ENCODE peak calls at places on chromosomes 3 and 15, in six cellular contexts. Q, F, Y, V, M and X are unnamed samples.

GRCh38 chr3:114093596-114093995 is 37.1 kb downstream of the QTRT2 start:
- DNase-seq in M (no peak), Q (no peak), F (peak), Y (peak), V (no peak), X (no peak)

GRCh38 chr15:57782731-57783130 is 76.2 kb downstream of the POLR2M start:
- DNase-seq in M (no peak), F (no peak), Y (no peak), Q (no peak), V (no peak), X (no peak)

GRCh38 chr3:187856567-187856966 is 111.3 kb upstream of the BCL6 start:
- DNase-seq in Q (no peak), Y (no peak), V (no peak), M (no peak), F (no peak), X (no peak)

GRCh38 chr15:89104172-89104564 is 15.9 kb downstream of the ABHD2 start:
- DNase-seq in V (no peak), F (peak), Y (no peak), Q (no peak), M (no peak), X (no peak)

GRCh38 chr3:111845996-111846395 is 13.1 kb upstream of the PHLDB2 start:
- DNase-seq in F (peak), Y (peak), Q (no peak), M (no peak), V (no peak), X (no peak)

GRCh38 chr3:117735481-117736101 is 1026.0 kb downstream of the TUSC7 start:
- DNase-seq in M (no peak), Y (peak), Q (no peak), V (no peak), F (peak), X (no peak)

GRCh38 chr3:66402596-66403267 is 98.1 kb downstream of the LRIG1 start:
- DNase-seq in M (no peak), V (no peak), Y (no peak), F (no peak), Q (no peak), X (no peak)

GRCh38 chr15:65102912-65103311 is 12.1 kb downstream of the UBAP1L start:
- DNase-seq in M (no peak), F (no peak), Y (no peak), V (no peak), Q (no peak), X (no peak)

GRCh38 chr3:14948609-14949038 is 1.2 kb downstream of the NR2C2 start:
- DNase-seq in Q (no peak), V (no peak), M (no peak), Y (no peak), F (no peak), X (no peak)

GRCh38 chr3:56887402-56888025 is 85.8 kb upstream of the ARHGEF3 start:
- DNase-seq in Q (no peak), Y (no peak), V (no peak), F (no peak), M (no peak), X (no peak)

GRCh38 chr3:173945081-173945652 is 547.6 kb downstream of the NLGN1 start:
- DNase-seq in Q (no peak), F (no peak), V (no peak), M (no peak), Y (no peak), X (no peak)

GRCh38 chr3:149400645-149401044 is 23.2 kb upstream of the TM4SF1 start:
- DNase-seq in Q (no peak), Y (no peak), F (peak), V (no peak), M (no peak), X (no peak)

GRCh38 chr3:76361010-76361409 is 575.7 kb upstream of the ZNF717 start:
- DNase-seq in V (no peak), F (no peak), Y (no peak), M (no peak), Q (no peak), X (no peak)

GRCh38 chr3:116005404-116005803 is 382.1 kb downstream of the GAP43 start:
- DNase-seq in F (peak), Y (peak), M (peak), V (no peak), Q (no peak), X (no peak)

GRCh38 chr15:70100495-70101331 is 3.0 kb upstream of the TLE3 start:
- DNase-seq in V (no peak), Q (peak), F (peak), Y (peak), M (peak), X (peak)

GRCh38 chr3:59251899-59252298 is 202.1 kb upstream of the CFAP20DC start:
- DNase-seq in F (peak), V (no peak), Q (no peak), M (no peak), Y (peak), X (no peak)

GRCh38 chr3:414063-414462 is 217.5 kb downstream of the CHL1 start:
- DNase-seq in M (peak), Y (peak), F (peak), Q (no peak), V (no peak), X (no peak)

GRCh38 chr15:45377630-45378148 is 655 bp downstream of the GATM start:
- DNase-seq in Y (no peak), F (no peak), M (peak), V (no peak), Q (peak), X (peak)

GRCh38 chr15:94375997-94376396 is 144.6 kb downstream of the MCTP2 start:
- DNase-seq in M (peak), Q (no peak), V (no peak), F (no peak), Y (no peak), X (no peak)

GRCh38 chr15:82177291-82178010 is 85.1 kb downstream of the EFL1 start:
- DNase-seq in M (peak), F (peak), Q (no peak), V (no peak), Y (peak), X (no peak)

GRCh38 chr3:107431048-107431297 is 53.7 kb downstream of the CCDC54 start:
- DNase-seq in V (no peak), M (no peak), Y (peak), F (peak), Q (no peak), X (no peak)

GRCh38 chr3:107432646-107433045 is 55.4 kb downstream of the CCDC54 start:
- DNase-seq in Y (no peak), F (no peak), Q (no peak), M (peak), V (no peak), X (no peak)

GRCh38 chr3:107432013-107432515 is 54.8 kb downstream of the CCDC54 start:
- DNase-seq in M (peak), Y (no peak), Q (no peak), V (no peak), F (peak), X (peak)

GRCh38 chr3:107430214-107431047 is 53.2 kb downstream of the CCDC54 start:
- DNase-seq in V (no peak), Q (peak), Y (peak), M (peak), F (peak), X (peak)

GRCh38 chr3:107431298-107432012 is 54.2 kb downstream of the CCDC54 start:
- DNase-seq in Y (peak), F (peak), V (peak), M (peak), Q (peak), X (peak)
- H2AK5ac ChIP-seq in Y (no peak), F (peak), V (no peak), M (no peak), Q (no peak), X (no peak)

GRCh38 chr3:60956729-60957128 is 294.5 kb downstream of the FHIT start:
- DNase-seq in Q (no peak), V (no peak), F (no peak), Y (no peak), M (no peak), X (no peak)
- H2BK15ac ChIP-seq in Q (no peak), V (no peak), F (no peak), Y (no peak), M (no peak), X (no peak)

GRCh38 chr15:50166216-50166615 is 15.8 kb upstream of the SLC27A2 start:
- DNase-seq in F (peak), Q (no peak), M (no peak), V (no peak), Y (peak), X (no peak)

GRCh38 chr15:50162988-50163718 is 18.8 kb upstream of the SLC27A2 start:
- DNase-seq in F (no peak), Q (no peak), Y (no peak), V (no peak), M (no peak), X (no peak)

GRCh38 chr15:50164458-50164857 is 17.5 kb upstream of the SLC27A2 start:
- DNase-seq in Y (no peak), F (no peak), M (no peak), V (no peak), Q (no peak), X (no peak)

GRCh38 chr15:50167112-50167511 is 14.9 kb upstream of the SLC27A2 start:
- DNase-seq in Q (no peak), M (no peak), V (no peak), Y (no peak), F (no peak), X (no peak)

GRCh38 chr15:50163719-50164410 is 18.1 kb upstream of the SLC27A2 start:
- DNase-seq in F (no peak), Y (no peak), Q (no peak), M (no peak), V (no peak), X (no peak)
- H2BK120ac ChIP-seq in F (no peak), Y (no peak), Q (no peak), M (no peak), V (no peak), X (no peak)

DNA sequence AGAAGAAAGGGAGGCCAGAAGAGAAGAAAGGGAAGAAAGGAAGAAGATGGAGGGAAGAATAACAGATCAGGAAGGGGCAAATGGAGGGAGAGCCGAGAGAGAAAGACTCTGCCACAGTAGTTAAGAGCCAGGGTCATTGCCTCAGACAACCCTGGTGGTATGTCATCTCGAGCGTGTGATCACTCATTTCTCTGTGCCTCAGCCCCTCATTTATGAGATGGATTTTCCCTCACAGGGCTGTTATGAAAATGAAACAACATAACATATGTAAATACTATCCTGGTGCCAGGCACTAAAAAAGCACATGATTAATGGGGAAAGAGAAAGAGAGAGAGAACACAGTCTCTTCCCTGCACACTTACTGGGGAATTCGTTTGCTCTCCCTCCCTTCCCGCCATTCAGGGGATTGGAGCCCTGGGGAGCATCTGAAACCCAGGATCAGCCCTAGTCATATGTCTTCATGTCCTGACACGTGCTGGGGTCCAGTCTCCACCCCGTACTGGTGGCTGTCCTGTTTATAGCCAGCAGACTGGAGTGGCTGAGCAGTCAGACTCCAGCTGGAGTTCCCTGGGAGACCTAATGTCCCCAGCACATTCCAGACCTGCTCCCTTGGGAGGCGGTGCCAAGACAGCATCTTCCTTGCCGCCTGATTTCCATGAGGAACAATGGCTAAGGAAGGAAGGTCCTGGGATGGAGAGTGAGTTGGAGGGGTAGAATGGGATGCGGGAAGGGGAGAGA is 14.7 kb upstream of the AMOTL2 start:
- DNase-seq in F (no peak), Y (no peak), Q (no peak), V (no peak), M (no peak), X (no peak)
- H2AK5ac ChIP-seq in F (peak), Y (no peak), Q (no peak), V (no peak), M (no peak), X (no peak)

DNA sequence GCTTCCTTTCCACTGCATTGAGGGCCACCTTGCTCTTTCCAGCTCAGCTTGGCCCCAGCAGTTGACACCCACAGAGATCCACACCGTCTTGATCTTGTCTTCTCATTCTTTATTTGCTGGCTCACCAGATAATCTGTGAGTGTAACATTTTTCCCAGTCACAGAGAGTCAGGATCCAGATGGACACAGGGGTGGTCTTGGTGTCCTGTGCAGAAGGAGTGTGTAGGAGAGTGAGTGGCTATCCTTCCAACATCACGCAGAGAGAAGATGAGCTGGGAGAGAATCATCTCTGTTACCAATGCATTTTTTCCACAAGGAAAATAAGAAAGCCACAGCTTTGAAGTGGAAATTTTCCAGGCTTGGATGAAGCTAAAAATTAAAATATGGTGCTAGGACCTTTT is 100.1 kb downstream of the EPHB1 start:
- DNase-seq in Y (no peak), F (no peak), Q (no peak), M (no peak), V (no peak), X (no peak)
- H2BK15ac ChIP-seq in Y (no peak), F (no peak), Q (no peak), M (no peak), V (no peak), X (no peak)

DNA sequence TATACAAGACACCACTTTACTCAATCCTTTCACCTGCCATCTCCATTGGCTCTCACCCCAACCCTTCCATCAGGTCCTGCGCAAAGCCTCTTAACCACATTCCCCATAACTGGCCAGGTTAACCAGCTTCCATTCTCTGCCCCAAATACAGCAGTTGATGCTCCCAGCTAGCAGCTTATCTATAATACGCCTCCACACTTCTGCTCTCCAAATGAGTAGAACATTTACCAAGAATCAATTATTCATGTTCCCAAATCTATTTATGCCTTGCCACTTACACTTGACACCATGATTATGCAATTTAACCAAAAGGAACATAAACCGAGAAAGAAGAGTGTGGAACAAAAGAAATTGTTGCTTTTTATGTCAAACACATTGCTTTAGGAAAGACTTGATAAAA is 103.7 kb upstream of the TPM1 start:
- DNase-seq in M (no peak), Y (no peak), V (no peak), F (no peak), Q (no peak), X (no peak)
- H2BK120ac ChIP-seq in M (no peak), Y (no peak), V (no peak), F (no peak), Q (no peak), X (no peak)

DNA sequence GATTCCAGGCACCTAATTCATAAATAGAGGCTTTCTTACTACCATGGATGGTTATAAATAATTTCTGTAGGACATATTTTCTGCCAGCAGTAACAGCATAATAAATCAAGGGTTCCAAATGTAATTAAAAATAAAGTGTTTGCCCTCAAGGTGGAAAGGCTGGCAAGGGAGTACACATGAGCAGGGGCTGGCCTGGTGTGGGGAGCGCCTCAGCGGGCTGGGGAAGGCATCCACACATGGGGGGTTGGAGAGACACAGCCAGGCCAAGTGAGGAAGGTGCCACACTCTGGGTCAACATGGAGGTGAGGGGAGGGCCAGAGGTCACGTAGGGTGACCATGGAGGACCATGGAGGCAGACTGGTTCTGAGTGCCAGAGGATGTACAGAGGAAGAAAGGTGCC is 65.8 kb upstream of the OCA2 start:
- DNase-seq in Q (no peak), V (no peak), F (no peak), Y (no peak), M (no peak), X (no peak)
- H2AK5ac ChIP-seq in Q (no peak), V (no peak), F (no peak), Y (no peak), M (no peak), X (no peak)

GRCh38 chr3:106108925-106109324 is 240.1 kb upstream of the CBLB start:
- DNase-seq in Y (no peak), M (no peak), V (no peak), F (no peak), Q (no peak), X (no peak)

GRCh38 chr3:106104078-106104477 is 235.3 kb upstream of the CBLB start:
- DNase-seq in Q (no peak), V (no peak), M (no peak), F (no peak), Y (no peak), X (no peak)

GRCh38 chr3:106097817-106098410 is 229.1 kb upstream of the CBLB start:
- DNase-seq in Q (no peak), Y (peak), F (peak), V (no peak), M (no peak), X (no peak)

GRCh38 chr3:106103383-106103782 is 234.6 kb upstream of the CBLB start:
- DNase-seq in V (no peak), M (no peak), Y (no peak), F (no peak), Q (no peak), X (no peak)
- H2BK15ac ChIP-seq in V (no peak), M (no peak), Y (no peak), F (no peak), Q (no peak), X (no peak)